ENCODE peak calls at places on chromosomes 3 and 15, in four cellular contexts. X is IMR-90, H is MM.1S, Q is PC-3. Y is an unnamed sample. For H4K20me1, the result is how much of the 10 kb centered on the place peaks cover.

GRCh38 chr3:113555138-113555537 is 22.8 kb downstream of the SIDT1 start:
- DNase-seq in X (no peak), H (no peak), Q (peak), Y (no peak)

GRCh38 chr15:63155486-63155885 is 1.8 kb downstream of the RPS27L start:
- DNase-seq in X (no peak), H (no peak), Q (no peak), Y (no peak)

GRCh38 chr3:76565496-76566210 is 474.2 kb upstream of the ROBO2 start:
- DNase-seq in X (no peak), H (no peak), Q (no peak), Y (no peak)

GRCh38 chr3:127722928-127723603 is 50.3 kb downstream of the ABTB1 start:
- DNase-seq in X (peak), H (no peak), Q (no peak), Y (no peak)

GRCh38 chr3:113660901-113661300 is 35.5 kb downstream of the USF3 start:
- DNase-seq in X (peak), H (no peak), Q (no peak), Y (no peak)

GRCh38 chr3:32934150-32934742 is 17.2 kb upstream of the CCR4 start:
- DNase-seq in X (peak), H (peak), Q (peak), Y (peak)

GRCh38 chr3:72338942-72339749 is 509.1 kb downstream of the SHQ1 start:
- DNase-seq in X (peak), H (no peak), Q (peak), Y (no peak)

GRCh38 chr15:42741710-42742109 is 4.8 kb upstream of the CDAN1 start:
- DNase-seq in X (no peak), H (no peak), Q (no peak), Y (no peak)

GRCh38 chr15:50353251-50353998 is 1.6 kb downstream of the GABPB1 start:
- DNase-seq in X (peak), H (peak), Q (peak), Y (peak)

GRCh38 chr15:48242015-48242414 is 35.9 kb downstream of the SLC12A1 start:
- DNase-seq in X (no peak), H (no peak), Q (no peak), Y (no peak)

GRCh38 chr15:81199031-81199779 is 2.5 kb downstream of the IL16 start:
- DNase-seq in X (no peak), H (no peak), Q (no peak), Y (no peak)

GRCh38 chr15:30882861-30883433 is 20.8 kb upstream of the FAN1 start:
- DNase-seq in X (no peak), H (no peak), Q (no peak), Y (no peak)

GRCh38 chr3:6825527-6825926 is 35.4 kb upstream of the GRM7 start:
- DNase-seq in X (no peak), H (no peak), Q (no peak), Y (no peak)

GRCh38 chr3:197468866-197469382 is 86.8 kb downstream of the BDH1 start:
- DNase-seq in X (peak), H (no peak), Q (no peak), Y (no peak)

DNA sequence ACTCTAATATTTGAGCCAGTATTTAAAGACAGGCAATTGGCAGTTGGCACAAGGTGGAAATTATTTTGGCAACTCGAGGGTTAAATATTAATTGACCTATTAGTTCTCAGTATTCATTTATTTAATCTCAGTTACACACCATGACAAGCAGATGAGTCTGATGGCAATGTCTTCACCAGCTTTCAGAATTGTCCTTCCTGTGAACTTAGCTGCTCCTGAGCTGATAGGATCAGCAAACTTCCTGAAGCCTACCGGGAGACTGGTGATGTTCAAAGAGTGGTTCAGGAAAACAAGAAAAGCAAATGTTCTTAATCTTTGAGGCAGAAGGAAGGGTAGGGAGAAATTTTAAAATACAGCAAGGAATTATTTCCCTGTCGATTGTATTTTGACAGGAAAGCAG is 522.2 kb downstream of the SOX2 start:
- DNase-seq in X (no peak), H (no peak), Q (peak), Y (no peak)
- H2AFZ ChIP-seq in X (no peak), H (no peak), Q (no peak), Y (no peak)

DNA sequence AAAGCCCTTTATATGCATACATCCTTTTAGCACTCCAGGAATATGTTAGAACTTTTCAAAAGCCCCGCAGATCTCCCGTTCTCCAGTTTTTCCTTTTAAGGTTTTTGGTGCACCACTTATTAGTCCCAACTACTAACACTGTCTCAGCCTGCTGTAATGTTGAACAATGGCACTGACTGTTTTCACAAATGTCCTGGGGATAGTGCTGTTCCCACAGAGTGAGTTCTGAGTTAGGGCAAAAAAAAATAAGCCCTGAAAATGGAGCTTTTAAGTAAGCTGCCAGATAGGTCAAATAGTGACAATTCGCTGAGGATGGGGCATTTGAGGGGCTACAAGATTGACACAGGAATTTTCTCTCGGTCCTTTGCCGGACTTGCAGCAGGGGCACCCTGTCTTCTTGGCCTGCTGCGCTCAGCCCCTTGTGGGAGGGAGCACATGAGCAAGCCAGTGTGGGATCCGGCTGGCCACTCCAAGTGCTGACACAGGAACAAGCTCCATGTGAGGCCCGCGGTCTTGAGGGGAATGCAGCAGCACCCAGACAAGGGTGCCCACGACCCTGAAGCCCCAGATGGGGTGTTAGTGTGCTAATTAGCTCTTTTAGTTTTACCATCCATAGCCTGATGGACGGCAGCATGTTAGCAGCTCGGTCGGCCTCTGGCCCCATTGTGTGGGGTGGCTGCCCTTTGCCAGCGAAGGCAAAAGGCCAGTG is 96.1 kb downstream of the VPS8 start:
- DNase-seq in X (no peak), H (no peak), Q (no peak), Y (no peak)
- H3K4me3 ChIP-seq in X (no peak), H (no peak), Q (no peak), Y (no peak)

DNA sequence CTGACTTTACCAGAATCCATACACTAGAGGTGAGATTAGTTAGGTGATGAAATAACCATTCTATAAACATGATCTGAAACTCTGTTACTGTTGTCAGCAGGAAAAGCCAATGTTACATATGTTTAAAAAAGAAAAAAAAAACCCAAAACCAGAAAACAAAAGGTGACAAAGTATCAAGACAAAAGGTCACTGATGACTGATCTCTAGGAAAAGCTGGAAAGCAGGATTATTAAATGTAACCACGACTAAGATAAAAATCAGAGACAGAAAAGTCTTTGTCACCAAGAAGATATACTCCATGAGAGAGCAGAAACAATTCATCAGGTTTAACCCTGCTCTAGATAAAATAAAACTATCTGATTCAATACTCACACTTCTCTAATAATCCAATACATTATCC is 5.4 kb upstream of the SETD5 start:
- DNase-seq in X (no peak), H (no peak), Q (no peak), Y (no peak)
- H4K20me1 ChIP-seq in X (half or more), H (under half), Q (half or more), Y (half or more)

DNA sequence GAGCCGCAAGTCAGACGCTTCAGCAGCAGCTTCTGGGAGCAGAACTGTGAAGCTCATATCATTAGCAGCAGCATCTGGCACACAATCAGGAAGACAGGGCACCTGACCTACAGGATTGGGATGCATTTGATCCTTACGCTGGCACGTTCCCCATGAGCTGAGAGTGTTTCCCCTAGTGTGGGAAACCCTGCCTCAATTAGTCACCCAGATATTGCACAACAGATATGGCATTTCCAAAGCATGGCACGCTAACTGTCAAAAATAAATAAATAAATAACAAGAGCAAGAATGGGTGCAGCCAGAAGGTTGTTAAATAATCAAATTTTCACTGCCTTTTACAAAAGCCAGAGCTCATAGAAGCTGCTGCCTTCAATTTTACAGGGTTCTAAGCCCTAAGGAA is 189.6 kb upstream of the THBS1 start:
- DNase-seq in X (no peak), H (no peak), Q (peak), Y (peak)
- H2AFZ ChIP-seq in X (peak), H (no peak), Q (no peak), Y (no peak)

GRCh38 chr3:138351151-138351550 is 2.8 kb downstream of the MRAS start:
- DNase-seq in X (peak), H (no peak), Q (no peak), Y (no peak)

GRCh38 chr3:138348107-138348949 is at the start of gene MRAS:
- DNase-seq in X (peak), H (peak), Q (peak), Y (no peak)

GRCh38 chr3:138351916-138352555 is 3.7 kb downstream of the MRAS start:
- DNase-seq in X (peak), H (no peak), Q (no peak), Y (no peak)

GRCh38 chr3:138348950-138349739 is 766 bp downstream of the MRAS start:
- DNase-seq in X (peak), H (no peak), Q (no peak), Y (no peak)

GRCh38 chr3:138349926-138350665 is 1.7 kb downstream of the MRAS start:
- DNase-seq in X (peak), H (no peak), Q (no peak), Y (no peak)
- H3K4me3 ChIP-seq in X (peak), H (no peak), Q (no peak), Y (no peak)

GRCh38 chr3:51960386-51960785 is 5.2 kb downstream of the GPR62 start:
- DNase-seq in X (no peak), H (no peak), Q (no peak), Y (no peak)

GRCh38 chr3:51963951-51964451 is 3.3 kb downstream of the PCBP4 start:
- DNase-seq in X (no peak), H (no peak), Q (no peak), Y (no peak)

GRCh38 chr3:51962854-51963530 is 4.3 kb downstream of the PCBP4 start:
- DNase-seq in X (peak), H (no peak), Q (no peak), Y (no peak)

GRCh38 chr3:51961011-51961410 is 5.8 kb downstream of the GPR62 start:
- DNase-seq in X (no peak), H (no peak), Q (no peak), Y (no peak)

DNA sequence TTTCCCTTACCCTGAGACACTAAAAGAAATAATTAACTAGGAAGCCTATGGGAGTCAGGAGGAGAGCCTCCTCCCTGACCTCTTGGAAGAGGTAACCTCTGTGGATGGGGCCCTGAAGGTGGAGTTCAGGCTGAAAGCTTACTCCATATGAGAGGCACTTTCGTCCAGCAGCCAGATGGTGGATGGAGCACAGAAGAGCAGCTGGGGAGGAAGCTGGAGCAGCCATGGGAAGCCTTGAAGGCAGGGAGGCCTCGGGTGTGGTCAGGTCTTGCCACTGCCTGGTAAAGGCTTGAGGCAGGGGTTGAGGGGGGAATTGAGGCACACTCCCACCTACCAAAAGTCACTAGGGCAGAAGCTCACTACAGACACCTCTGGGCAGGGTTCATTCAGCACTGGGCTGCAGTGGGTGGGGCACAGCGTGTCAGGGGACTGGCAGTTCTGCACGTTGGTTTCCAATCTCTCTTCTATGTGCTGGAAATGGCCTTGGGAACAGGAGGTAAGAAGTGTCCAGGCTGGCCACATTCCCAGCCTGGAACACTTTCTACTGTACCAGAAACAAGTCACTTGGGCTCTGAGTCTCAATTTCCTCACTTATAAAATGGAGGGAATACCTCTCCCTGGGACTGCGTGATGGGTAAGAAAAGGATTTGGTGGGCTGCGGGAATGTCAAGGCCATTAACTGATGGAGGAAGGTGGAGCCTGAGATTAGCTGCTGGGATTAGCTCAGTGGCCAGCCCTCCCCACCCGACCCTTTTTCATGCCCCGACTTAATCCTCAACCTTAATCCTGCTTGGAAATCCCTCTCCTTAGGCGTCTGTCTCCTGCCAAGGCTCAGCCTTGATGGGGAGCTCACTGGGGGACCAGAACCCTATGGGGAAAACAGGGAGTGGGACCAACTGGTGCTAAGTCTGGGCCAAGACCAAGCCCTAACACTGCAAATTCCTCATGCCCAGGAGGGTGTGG is 5.4 kb downstream of the PCBP4 start:
- DNase-seq in X (no peak), H (no peak), Q (no peak), Y (no peak)
- H4K20me1 ChIP-seq in X (under half), H (under half), Q (under half), Y (under half)

GRCh38 chr3:100913870-100914654 is 79.2 kb downstream of the ABI3BP start:
- DNase-seq in X (peak), H (no peak), Q (no peak), Y (peak)
- H2AFZ ChIP-seq in X (no peak), H (no peak), Q (no peak), Y (no peak)

GRCh38 chr3:184320099-184320445 is 5.7 kb downstream of the EIF4G1 start:
- DNase-seq in X (peak), H (no peak), Q (peak), Y (no peak)
- H3K4me3 ChIP-seq in X (no peak), H (no peak), Q (peak), Y (no peak)

DNA sequence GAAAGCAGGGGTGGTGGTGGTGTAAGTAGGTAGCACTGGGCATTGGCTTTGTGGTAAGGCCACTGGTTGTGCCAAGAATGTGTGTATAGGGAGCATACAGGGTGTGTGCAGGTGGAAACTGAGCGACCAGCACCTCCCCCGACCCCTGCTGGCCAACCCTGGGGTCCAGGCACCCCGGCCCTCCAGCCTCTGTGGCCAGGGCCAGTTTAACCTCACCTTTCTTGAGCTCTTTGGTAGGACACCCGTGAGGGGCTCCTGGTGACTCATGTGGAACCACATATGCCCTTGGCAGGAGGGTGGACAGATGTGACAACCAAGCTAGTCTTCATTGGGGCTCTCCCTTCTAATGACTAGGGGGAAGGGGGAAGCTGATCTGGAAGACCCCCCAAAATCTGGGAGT is 19.5 kb downstream of the SHF start:
- DNase-seq in X (no peak), H (no peak), Q (no peak), Y (no peak)
- H4K20me1 ChIP-seq in X (under half), H (under half), Q (under half), Y (under half)